ENCODE peak calls at places on chromosomes 2 and 18, in six cellular contexts. X, C, L, M, I and Z are unnamed samples.

GRCh38 chr2:236167297-236168109 is 683 bp downstream of the GBX2 start:
- DNase-seq in X (peak; percentile 42), L (peak; percentile 46), I (peak; percentile 42), M (no peak), C (peak; percentile 61), Z (peak; percentile 68)

GRCh38 chr2:135821190-135821589 is 15.8 kb downstream of the LCT start:
- DNase-seq in M (no peak), I (no peak), L (no peak), X (no peak), C (no peak), Z (no peak)

GRCh38 chr2:232809349-232810124 is 33.2 kb upstream of the KCNJ13 start:
- DNase-seq in C (no peak), X (no peak), I (no peak), L (no peak), M (no peak), Z (no peak)

GRCh38 chr2:50611261-50612020 is 420.5 kb downstream of the NRXN1 start:
- DNase-seq in X (no peak), C (no peak), L (no peak), I (no peak), M (no peak), Z (no peak)

GRCh38 chr2:165015052-165015642 is 59.8 kb upstream of the SLC38A11 start:
- DNase-seq in X (peak; percentile 59), I (peak; percentile 68), M (no peak), L (peak; percentile 90), C (peak; percentile 65), Z (peak; percentile 66)

GRCh38 chr2:24051833-24052232 is 2.3 kb downstream of the FKBP1B start:
- DNase-seq in I (no peak), X (no peak), C (no peak), M (no peak), L (no peak), Z (no peak)

GRCh38 chr2:80168037-80168436 is 136.5 kb downstream of the LRRTM1 start:
- DNase-seq in L (no peak), X (no peak), M (no peak), C (no peak), I (no peak), Z (no peak)

GRCh38 chr18:42929857-42930256 is 185.6 kb downstream of the RIT2 start:
- DNase-seq in X (no peak), L (peak; percentile 27), M (no peak), C (no peak), I (peak; percentile 66), Z (peak; percentile 96)

GRCh38 chr2:168641636-168642035 is 160.8 kb upstream of the NOSTRIN start:
- DNase-seq in I (no peak), M (no peak), X (peak; percentile 9), L (no peak), C (no peak), Z (no peak)

GRCh38 chr2:219207884-219208740 is 1.5 kb downstream of the ZFAND2B start:
- DNase-seq in I (peak; percentile 50), L (no peak), M (no peak), X (peak; percentile 59), C (no peak), Z (no peak)

GRCh38 chr18:54932472-54932871 is 26.8 kb downstream of the CCDC68 start:
- DNase-seq in C (no peak), L (no peak), I (no peak), X (no peak), M (no peak), Z (no peak)

GRCh38 chr2:23505984-23506380 is 121.0 kb downstream of the KLHL29 start:
- DNase-seq in L (peak; percentile 12), X (peak; percentile 23), C (no peak), M (no peak), I (no peak), Z (no peak)

GRCh38 chr2:33145459-33145858 is 198.7 kb downstream of the LTBP1 start:
- DNase-seq in C (no peak), M (no peak), X (peak; percentile 41), I (no peak), L (no peak), Z (no peak)

GRCh38 chr2:156903335-156903734 is 354.2 kb upstream of the GALNT5 start:
- DNase-seq in M (no peak), I (no peak), X (peak; percentile 35), C (no peak), L (peak; percentile 30), Z (no peak)

GRCh38 chr18:65527879-65528633 is 222.8 kb upstream of the CDH7 start:
- DNase-seq in L (no peak), M (no peak), C (no peak), X (no peak), I (no peak), Z (no peak)

GRCh38 chr2:145524303-145524702 is 1004.4 kb upstream of the ZEB2 start:
- DNase-seq in I (no peak), C (no peak), L (no peak), X (no peak), M (no peak), Z (no peak)

GRCh38 chr2:223586261-223586660 is 15.9 kb downstream of the SCG2 start:
- DNase-seq in C (no peak), X (peak; percentile 88), L (peak; percentile 43), I (peak; percentile 94), M (no peak), Z (no peak)

GRCh38 chr2:216339456-216340279 is 32.6 kb downstream of the MARCHF4 start:
- DNase-seq in C (peak; percentile 69), X (peak; percentile 81), L (peak; percentile 70), I (peak; percentile 57), M (no peak), Z (peak; percentile 93)

GRCh38 chr2:26008851-26009566 is 24.9 kb upstream of the RAB10 start:
- DNase-seq in L (peak; percentile 51), I (peak; percentile 72), C (no peak), M (no peak), X (peak; percentile 79), Z (no peak)

GRCh38 chr2:126777620-126777978 is 121.1 kb upstream of the TEX51 start:
- DNase-seq in I (no peak), L (no peak), C (no peak), M (no peak), X (no peak), Z (no peak)

GRCh38 chr2:231785413-231785812 is 832 bp upstream of the COPS7B start:
- DNase-seq in X (no peak), M (no peak), I (no peak), L (no peak), C (no peak), Z (no peak)
- H4K8ac ChIP-seq in X (peak overlapping the region; percentile 98), M (no peak overlapping the region), I (no peak overlapping the region), L (peak overlapping the region; percentile 45), C (no peak overlapping the region), Z (no peak overlapping the region)

DNA sequence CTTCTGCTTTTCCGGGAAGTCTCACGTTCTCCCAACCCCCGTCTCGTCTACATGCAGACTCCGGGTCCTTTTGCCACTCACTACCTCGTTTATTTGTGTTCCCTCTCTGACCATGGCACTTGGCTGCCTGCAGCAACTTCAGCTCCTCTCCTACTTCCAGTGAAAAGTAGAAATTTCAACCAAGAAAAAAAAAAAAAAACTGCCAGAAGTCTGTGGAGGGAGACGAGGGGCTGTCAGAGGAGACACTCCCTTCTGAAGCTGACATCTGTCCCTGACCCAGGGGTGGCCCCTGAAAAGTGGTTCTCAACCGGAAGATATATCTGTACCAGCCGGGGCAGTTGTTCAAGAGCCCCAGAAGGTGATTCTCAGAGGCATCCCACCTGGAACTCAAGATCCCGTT is 742 bp upstream of the MYO5B start:
- DNase-seq in C (no peak), I (no peak), M (no peak), X (no peak), L (no peak), Z (no peak)
- H3K4me3 ChIP-seq in C (no peak overlapping the region), I (no peak overlapping the region), M (peak overlapping the region; percentile 87), X (no peak overlapping the region), L (no peak overlapping the region), Z (no peak overlapping the region)

DNA sequence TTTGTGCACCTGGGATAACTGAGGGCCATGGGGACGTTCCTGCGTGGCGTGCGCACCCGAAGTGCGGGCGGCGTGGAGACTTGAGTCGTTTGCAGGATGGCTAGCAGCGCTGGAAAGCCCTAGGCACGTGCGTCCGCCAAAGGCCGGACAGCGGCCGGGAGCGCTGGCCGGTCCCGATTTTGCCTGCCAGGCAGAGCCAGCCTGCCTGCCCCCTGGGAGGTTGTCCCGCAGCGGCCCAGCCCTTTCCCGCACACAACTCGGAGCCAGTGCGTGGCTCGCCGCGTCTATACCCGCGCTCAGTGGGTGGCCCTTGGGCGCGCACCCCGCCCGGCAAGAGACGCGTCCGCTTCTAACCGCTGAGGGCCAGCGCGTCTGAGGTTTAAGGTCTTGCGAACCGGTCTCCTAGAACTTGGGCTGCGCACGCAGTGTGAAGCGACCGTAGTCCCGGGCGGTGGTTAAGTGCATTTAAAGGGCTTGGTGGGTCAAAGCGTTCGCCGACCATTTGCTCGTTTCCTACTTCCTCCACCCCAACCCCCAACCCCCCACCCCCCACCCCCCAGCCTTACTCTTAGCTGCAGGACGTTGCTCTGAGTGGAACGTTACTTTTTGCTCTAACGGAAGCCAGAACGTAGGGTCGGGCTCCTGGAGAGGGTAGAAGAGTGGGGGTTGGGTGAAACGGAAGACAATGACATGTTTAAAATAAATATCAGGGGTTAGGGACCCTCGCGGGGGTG is 627 bp downstream of the CDCA7 start:
- DNase-seq in X (peak; percentile 60), L (peak; percentile 66), C (peak; percentile 51), I (peak; percentile 84), M (peak; percentile 33), Z (peak; percentile 87)
- H3K4ac ChIP-seq in X (peak overlapping the region; percentile 40), L (peak overlapping the region; percentile 30), C (peak overlapping the region; percentile 87), I (peak overlapping the region; percentile 59), M (peak overlapping the region; percentile 91), Z (peak overlapping the region; percentile 98)

DNA sequence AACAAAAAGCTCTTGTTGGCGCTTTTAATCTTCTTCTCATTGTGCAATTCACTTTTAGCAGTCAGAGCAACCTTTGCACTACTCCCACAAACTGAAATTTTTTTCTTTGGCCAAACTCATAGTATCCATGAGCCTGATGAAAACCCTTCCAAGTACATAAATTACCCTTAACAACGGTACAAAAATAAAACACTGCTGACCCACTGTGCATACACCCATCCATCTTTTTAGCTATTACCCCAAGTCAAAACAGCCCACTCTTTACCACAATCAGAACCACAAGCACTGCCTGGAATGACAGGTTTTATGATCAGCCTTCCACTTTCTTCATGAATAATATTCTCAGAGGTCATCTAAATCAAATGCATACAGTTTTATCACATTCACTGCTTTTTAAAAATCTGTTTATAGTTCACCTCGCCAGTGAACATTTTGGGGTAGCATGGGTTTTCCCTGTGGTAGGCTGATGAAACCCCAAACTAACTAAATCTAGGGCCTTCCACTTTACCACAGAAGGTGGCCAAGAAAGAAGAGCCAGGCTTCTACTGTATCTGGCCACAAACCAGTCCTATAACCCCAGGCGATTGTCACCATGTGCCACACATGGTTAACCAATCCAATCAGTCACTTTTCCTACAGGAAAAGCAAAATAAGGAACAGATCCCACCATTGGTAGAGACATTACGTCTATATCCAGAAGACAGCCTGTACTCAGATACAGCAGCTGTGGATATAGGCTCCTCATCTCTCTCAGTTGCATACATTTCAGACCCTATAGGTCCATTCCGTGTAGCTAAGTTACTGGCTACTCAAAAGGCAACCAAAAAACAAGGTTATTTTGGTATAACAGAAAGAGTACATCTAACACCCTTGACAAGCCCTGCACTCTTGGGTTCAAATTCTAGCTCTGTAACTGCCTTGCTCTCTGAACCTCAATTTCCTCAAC is 171.3 kb downstream of the THADA start:
- DNase-seq in L (no peak), C (no peak), X (no peak), M (no peak), I (no peak), Z (no peak)
- H4K8ac ChIP-seq in L (no peak overlapping the region), C (no peak overlapping the region), X (no peak overlapping the region), M (no peak overlapping the region), I (no peak overlapping the region), Z (no peak overlapping the region)